ENCODE peak calls at places on chromosomes 6 and 20, in four cellular contexts. Q is pancreas, W is ovary, G is endodermal cell. O is an unnamed sample.

GRCh38 chr20:56460459-56460858 is 8.0 kb upstream of the RTF2 start:
- DNase-seq in G (no peak), Q (no peak), W (no peak), O (no peak)

GRCh38 chr20:4708036-4708435 is 13.7 kb upstream of the PRND start:
- DNase-seq in G (peak), Q (no peak), W (no peak), O (no peak)

GRCh38 chr20:42795399-42795798 is 394.3 kb downstream of the PTPRT start:
- DNase-seq in Q (no peak), G (no peak), W (no peak), O (no peak)

GRCh38 chr6:84774174-84775158 is 10.1 kb upstream of the TBX18 start:
- DNase-seq in G (peak), Q (peak), W (peak), O (peak)

GRCh38 chr6:69180361-69181067 is 545.4 kb downstream of the ADGRB3 start:
- DNase-seq in Q (no peak), G (no peak), W (no peak), O (no peak)

GRCh38 chr6:168540713-168541291 is 99.8 kb downstream of the SMOC2 start:
- DNase-seq in Q (no peak), G (peak), W (no peak), O (no peak)

GRCh38 chr6:33441457-33441856 is 12.9 kb upstream of the ZBTB9 start:
- DNase-seq in G (no peak), W (no peak), Q (no peak), O (no peak)

GRCh38 chr6:34359438-34360158 is 32.9 kb downstream of the NUDT3 start:
- DNase-seq in W (no peak), Q (no peak), G (no peak), O (no peak)

GRCh38 chr6:56475736-56476457 is 166.8 kb downstream of the DST start:
- DNase-seq in G (no peak), Q (no peak), W (peak), O (peak)

GRCh38 chr6:107103082-107103481 is 12.2 kb downstream of the BEND3 start:
- DNase-seq in Q (peak), W (no peak), G (peak), O (no peak)

GRCh38 chr6:107102414-107102805 is 12.9 kb downstream of the BEND3 start:
- DNase-seq in Q (peak), W (no peak), G (peak), O (no peak)

GRCh38 chr6:107101211-107101610 is 14.1 kb downstream of the BEND3 start:
- DNase-seq in Q (no peak), W (no peak), G (no peak), O (no peak)

GRCh38 chr6:107101661-107102413 is 13.5 kb downstream of the BEND3 start:
- DNase-seq in W (no peak), Q (peak), G (peak), O (no peak)

DNA sequence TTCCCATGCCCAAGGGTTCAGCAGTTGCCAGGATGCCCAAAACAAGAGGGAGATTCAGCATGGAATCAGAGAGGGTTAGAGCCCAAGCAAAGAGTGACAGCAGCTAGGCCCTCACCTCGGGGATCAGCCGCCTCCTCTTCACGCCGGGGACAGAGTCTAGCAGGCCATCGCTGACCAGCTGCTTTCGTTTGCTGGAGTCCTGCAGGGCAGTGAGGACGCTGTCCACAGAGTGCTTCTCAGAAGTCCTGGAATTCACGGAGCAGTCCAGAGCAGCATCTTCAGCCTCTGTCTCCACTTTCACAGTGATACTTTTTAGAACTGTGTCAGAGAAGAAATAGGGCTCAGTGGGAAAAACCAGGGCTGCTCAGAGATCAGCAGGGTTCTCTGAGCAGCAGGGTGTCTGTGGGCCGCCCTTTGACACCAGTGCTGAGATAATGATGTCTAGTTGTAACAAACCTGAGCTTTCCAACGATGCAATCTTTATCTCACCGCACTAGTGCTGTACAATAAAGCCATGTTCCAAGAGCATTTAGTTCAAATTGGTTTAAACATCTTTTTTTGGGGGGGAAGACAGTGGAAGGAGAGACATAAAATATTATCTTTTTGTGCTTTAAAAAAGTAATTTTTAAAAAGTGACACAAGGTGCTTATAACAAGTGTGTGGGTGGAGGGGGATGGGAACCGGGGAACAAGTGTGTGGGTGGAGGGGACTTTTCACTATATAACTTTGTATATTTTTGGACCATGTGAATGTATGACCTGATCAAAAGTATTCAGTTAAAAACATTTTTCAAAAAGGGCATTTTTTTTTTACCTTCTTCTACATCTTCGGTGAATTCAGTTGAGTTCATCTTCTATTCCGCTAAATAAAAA is 16.6 kb downstream of the BEND3 start:
- DNase-seq in G (peak), W (no peak), Q (peak), O (no peak)
- H3K27ac ChIP-seq in G (no peak), W (no peak), Q (no peak), O (no peak)

GRCh38 chr6:2110504-2110903 is 134.9 kb downstream of the GMDS start:
- DNase-seq in Q (no peak), W (no peak), G (no peak), O (no peak)
- H3K27ac ChIP-seq in Q (no peak), W (no peak), G (no peak), O (no peak)

DNA sequence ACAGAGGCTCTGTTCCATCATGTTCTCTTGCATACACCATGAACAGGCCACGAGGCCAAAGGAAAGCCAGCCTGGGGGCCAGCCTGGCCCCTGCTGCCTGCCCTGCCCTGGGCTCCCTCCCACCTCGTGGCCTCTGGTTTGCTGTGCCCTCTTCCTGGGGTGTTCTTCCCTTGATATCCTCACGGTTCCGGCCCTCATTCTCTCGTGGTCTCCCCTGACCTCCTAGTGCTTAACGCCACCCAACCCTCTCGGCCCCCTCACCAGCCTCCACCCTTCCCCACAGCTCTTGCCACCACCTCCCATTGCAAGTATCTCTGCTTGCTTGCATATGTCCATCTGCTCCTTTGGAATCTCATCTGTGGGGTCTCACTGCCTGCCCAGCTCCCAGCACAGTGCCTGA is 73.0 kb downstream of the GNAS-AS1 start:
- DNase-seq in W (no peak), G (no peak), Q (peak), O (no peak)
- H3K27ac ChIP-seq in W (no peak), G (no peak), Q (no peak), O (no peak)

DNA sequence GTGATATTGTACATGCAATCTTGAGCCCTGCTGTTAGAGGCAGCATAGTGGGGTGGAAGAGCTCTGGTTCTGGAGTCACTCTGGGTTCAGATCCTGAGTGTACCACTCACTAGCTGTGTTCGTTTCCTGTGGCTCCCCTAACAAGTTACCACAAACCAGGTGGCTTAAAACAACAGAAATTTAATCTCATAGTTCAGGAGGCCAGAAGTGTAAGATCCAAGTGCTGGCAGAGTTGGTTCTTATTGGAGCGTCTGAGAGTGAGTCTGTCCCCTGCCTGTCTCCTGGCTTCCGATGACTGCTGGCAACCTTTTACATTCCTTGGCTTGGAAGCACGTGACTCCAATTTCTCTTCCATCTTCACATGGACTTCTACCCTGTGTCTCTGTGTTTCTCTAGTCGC is 115.6 kb downstream of the MAP3K7 start:
- DNase-seq in Q (no peak), G (no peak), W (no peak), O (no peak)
- H3K27ac ChIP-seq in Q (no peak), G (no peak), W (no peak), O (no peak)

GRCh38 chr6:28606424-28607391 is 81.0 kb downstream of the GPX5 start:
- DNase-seq in Q (no peak), G (peak), W (peak), O (no peak)
- H3K27ac ChIP-seq in Q (no peak), G (peak), W (no peak), O (no peak)

GRCh38 chr20:58611236-58612020 is 39.7 kb upstream of the STX16 start:
- DNase-seq in W (no peak), G (no peak), Q (no peak), O (no peak)

GRCh38 chr20:58609026-58609425 is 42.1 kb upstream of the STX16 start:
- DNase-seq in Q (no peak), W (no peak), G (no peak), O (no peak)

GRCh38 chr20:58612021-58612700 is 38.9 kb upstream of the STX16 start:
- DNase-seq in G (no peak), W (no peak), Q (no peak), O (no peak)

GRCh38 chr20:58610071-58610800 is 40.8 kb upstream of the STX16 start:
- DNase-seq in W (no peak), Q (no peak), G (no peak), O (no peak)

GRCh38 chr20:58610811-58611210 is 40.3 kb upstream of the STX16 start:
- DNase-seq in W (no peak), G (no peak), Q (no peak), O (no peak)
- H3K27ac ChIP-seq in W (no peak), G (no peak), Q (no peak), O (no peak)

DNA sequence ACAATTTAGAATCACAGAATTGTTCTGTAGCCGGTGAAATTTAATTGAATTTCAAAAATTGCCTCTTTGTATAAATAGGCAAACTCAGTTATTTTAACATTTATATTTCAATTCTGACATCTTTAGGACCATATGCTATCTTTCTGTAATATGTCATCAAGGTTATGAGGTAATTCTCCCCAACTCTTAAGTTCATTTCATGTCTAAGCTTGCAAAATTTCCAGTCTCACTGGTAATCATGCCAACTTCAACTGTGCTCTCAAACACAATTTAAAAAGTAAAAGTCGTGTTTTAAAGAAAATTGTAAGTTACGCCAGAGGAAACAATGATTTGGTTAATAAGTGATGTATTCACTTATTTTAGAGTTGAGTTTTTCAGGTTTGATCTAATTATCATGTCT is 1.4 kb downstream of the NCOA7 start:
- DNase-seq in Q (no peak), W (no peak), G (no peak), O (no peak)
- H3K27ac ChIP-seq in Q (no peak), W (no peak), G (no peak), O (peak)

GRCh38 chr6:133502451-133503259 is 261.5 kb downstream of the EYA4 start:
- DNase-seq in G (no peak), Q (no peak), W (peak), O (no peak)
- H3K27ac ChIP-seq in G (no peak), Q (no peak), W (peak), O (peak)

DNA sequence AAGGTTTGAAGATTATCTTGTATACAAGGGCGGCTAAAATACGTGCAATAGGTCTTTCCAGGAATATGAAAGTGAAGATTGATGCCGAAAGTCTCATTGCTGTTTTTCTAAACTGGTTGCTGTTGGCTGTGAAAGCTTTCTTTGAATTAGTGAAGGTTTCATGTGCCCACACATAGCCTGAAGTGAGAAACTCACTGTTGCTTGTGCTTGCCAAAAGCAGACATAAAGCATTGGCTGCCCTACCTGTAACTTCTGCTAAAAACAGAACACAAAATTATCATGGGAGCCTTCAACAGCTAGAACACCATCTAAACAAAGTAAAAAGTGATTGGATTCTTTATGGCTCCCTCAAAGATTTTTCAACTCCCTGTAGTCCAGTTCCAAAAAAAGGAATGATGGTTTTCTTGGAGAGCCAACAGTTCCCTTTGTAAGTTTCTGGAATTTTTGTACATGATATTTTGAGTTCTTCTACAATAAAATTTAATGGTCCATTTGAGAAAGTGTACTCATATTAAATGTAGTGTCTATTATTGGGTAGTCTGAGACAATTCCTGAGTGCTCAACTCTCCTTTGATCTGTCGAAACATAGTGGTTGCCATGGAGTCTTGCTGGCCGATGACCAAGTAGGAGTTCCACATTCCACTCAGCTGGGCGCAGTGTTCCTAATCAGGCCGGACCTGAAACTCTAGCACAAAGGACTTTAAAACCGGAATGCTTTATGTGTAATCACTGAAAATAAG is 68.5 kb downstream of the PLEKHG1 start:
- DNase-seq in W (peak), G (no peak), Q (peak), O (peak)
- H3K27ac ChIP-seq in W (peak), G (peak), Q (no peak), O (peak)

O was measured in left ventricle myocardium inferior.